ENCODE peak calls at places on chromosomes 1 and 21, in seven cellular contexts. One of them, this sample, is unnamed.

GRCh38 chr1:16114527-16115467 is 41.1 kb downstream of the EPHA2 start:
- DNase-seq in WTC11: no peak
- DNase-seq in CD4-positive, alpha-beta T cell: no peak
- DNase-seq in type B pancreatic cell: no peak
- DNase-seq in left ventricle myocardium inferior: no peak
- DNase-seq in cardiac fibroblast: no peak
- DNase-seq in esophagus muscularis mucosa: no peak
- DNase-seq in this sample: no peak

GRCh38 chr1:67586596-67586995 is 98.4 kb upstream of the GADD45A start:
- DNase-seq in WTC11: no peak
- DNase-seq in CD4-positive, alpha-beta T cell: no peak
- DNase-seq in type B pancreatic cell: no peak
- DNase-seq in left ventricle myocardium inferior: no peak
- DNase-seq in cardiac fibroblast: peak
- DNase-seq in esophagus muscularis mucosa: no peak
- DNase-seq in this sample: no peak

GRCh38 chr1:218377143-218377660 is 32.1 kb downstream of the TGFB2 start:
- DNase-seq in WTC11: no peak
- DNase-seq in CD4-positive, alpha-beta T cell: no peak
- DNase-seq in type B pancreatic cell: no peak
- DNase-seq in left ventricle myocardium inferior: no peak
- DNase-seq in cardiac fibroblast: peak
- DNase-seq in esophagus muscularis mucosa: no peak
- DNase-seq in this sample: no peak

GRCh38 chr1:161092621-161093028 is 3.3 kb upstream of the NECTIN4 start:
- DNase-seq in WTC11: no peak
- DNase-seq in CD4-positive, alpha-beta T cell: no peak
- DNase-seq in type B pancreatic cell: no peak
- DNase-seq in left ventricle myocardium inferior: no peak
- DNase-seq in cardiac fibroblast: peak
- DNase-seq in esophagus muscularis mucosa: no peak
- DNase-seq in this sample: peak

GRCh38 chr1:85048296-85049064 is at the start of gene MCOLN3:
- DNase-seq in WTC11: peak
- DNase-seq in CD4-positive, alpha-beta T cell: no peak
- DNase-seq in type B pancreatic cell: peak
- DNase-seq in left ventricle myocardium inferior: peak
- DNase-seq in cardiac fibroblast: no peak
- DNase-seq in esophagus muscularis mucosa: no peak
- DNase-seq in this sample: no peak

GRCh38 chr1:204465469-204466415 is 28.9 kb downstream of the PIK3C2B start:
- DNase-seq in WTC11: no peak
- DNase-seq in CD4-positive, alpha-beta T cell: no peak
- DNase-seq in type B pancreatic cell: no peak
- DNase-seq in left ventricle myocardium inferior: no peak
- DNase-seq in cardiac fibroblast: no peak
- DNase-seq in esophagus muscularis mucosa: no peak
- DNase-seq in this sample: peak

GRCh38 chr1:199742547-199742946 is 285.0 kb upstream of the NR5A2 start:
- DNase-seq in WTC11: no peak
- DNase-seq in CD4-positive, alpha-beta T cell: no peak
- DNase-seq in type B pancreatic cell: no peak
- DNase-seq in left ventricle myocardium inferior: no peak
- DNase-seq in cardiac fibroblast: peak
- DNase-seq in esophagus muscularis mucosa: no peak
- DNase-seq in this sample: peak

GRCh38 chr1:243950166-243950565 is 100.1 kb upstream of the AKT3 start:
- DNase-seq in WTC11: no peak
- DNase-seq in CD4-positive, alpha-beta T cell: no peak
- DNase-seq in type B pancreatic cell: no peak
- DNase-seq in left ventricle myocardium inferior: no peak
- DNase-seq in cardiac fibroblast: peak
- DNase-seq in esophagus muscularis mucosa: peak
- DNase-seq in this sample: no peak

GRCh38 chr1:110773813-110774212 is 99.1 kb upstream of the KCNA3 start:
- DNase-seq in WTC11: no peak
- DNase-seq in CD4-positive, alpha-beta T cell: no peak
- DNase-seq in type B pancreatic cell: no peak
- DNase-seq in left ventricle myocardium inferior: no peak
- DNase-seq in cardiac fibroblast: no peak
- DNase-seq in esophagus muscularis mucosa: no peak
- DNase-seq in this sample: no peak

GRCh38 chr1:26978893-26979292 is 14.6 kb upstream of the TRNP1 start:
- DNase-seq in WTC11: no peak
- DNase-seq in CD4-positive, alpha-beta T cell: no peak
- DNase-seq in type B pancreatic cell: no peak
- DNase-seq in left ventricle myocardium inferior: no peak
- DNase-seq in cardiac fibroblast: no peak
- DNase-seq in esophagus muscularis mucosa: no peak
- DNase-seq in this sample: no peak

GRCh38 chr21:32994305-32994704 is 31.4 kb upstream of the OLIG2 start:
- DNase-seq in WTC11: no peak
- DNase-seq in CD4-positive, alpha-beta T cell: no peak
- DNase-seq in type B pancreatic cell: no peak
- DNase-seq in left ventricle myocardium inferior: no peak
- DNase-seq in cardiac fibroblast: peak
- DNase-seq in esophagus muscularis mucosa: no peak
- DNase-seq in this sample: no peak
- TF ChIP-seq CTCF in WTC11: no peak
- TF ChIP-seq CTCF in CD4-positive, alpha-beta T cell: peak
- TF ChIP-seq CTCF in type B pancreatic cell: peak
- TF ChIP-seq CTCF in left ventricle myocardium inferior: peak
- TF ChIP-seq CTCF in cardiac fibroblast: peak
- TF ChIP-seq CTCF in esophagus muscularis mucosa: no peak
- TF ChIP-seq CTCF in this sample: peak

DNA sequence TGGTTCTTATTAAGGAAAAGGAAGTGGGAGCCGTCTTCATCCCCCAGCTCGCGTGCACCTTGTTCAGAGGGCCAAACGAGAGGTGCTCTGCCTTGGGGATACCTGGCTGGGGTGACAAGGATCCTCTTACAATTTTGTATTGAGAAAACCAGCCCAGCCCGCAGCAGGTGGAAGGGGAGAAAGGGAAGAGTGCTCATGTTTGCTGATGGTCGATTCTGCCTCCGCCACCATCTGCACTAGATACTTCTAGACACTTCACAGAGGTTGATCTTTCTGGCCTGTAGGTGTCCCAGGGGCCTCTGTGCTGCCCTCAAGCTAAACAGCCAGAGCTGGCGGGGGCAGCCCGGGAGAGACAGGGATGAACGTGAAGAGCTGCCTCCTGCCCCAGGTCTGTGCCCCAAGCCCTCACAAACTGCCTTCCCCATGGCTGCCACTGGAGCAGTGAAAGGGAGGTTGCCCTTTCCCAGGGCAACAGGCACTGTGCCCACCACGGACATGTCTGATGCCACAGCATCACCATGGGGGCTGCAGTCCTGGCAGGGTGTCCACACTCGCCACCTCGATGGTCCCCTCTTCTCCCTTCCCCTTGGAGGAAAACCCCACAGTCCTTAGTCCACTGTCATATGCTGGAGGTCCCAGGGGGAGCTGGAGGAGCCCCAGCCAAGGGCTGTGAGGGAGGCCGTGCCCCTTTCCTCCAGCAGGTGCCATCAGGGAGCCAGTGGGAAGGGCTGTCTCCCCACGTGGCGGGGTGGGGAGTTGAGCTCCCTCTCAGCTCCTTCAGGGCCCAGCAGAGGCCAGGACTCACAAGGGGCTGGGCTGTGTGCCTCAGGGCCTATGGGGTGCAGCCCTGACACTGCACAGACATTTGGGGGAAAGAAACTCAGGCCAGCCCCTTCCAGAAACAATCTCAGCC is 8.1 kb downstream of the ADPRS start:
- DNase-seq in WTC11: peak
- DNase-seq in CD4-positive, alpha-beta T cell: no peak
- DNase-seq in type B pancreatic cell: no peak
- DNase-seq in left ventricle myocardium inferior: no peak
- DNase-seq in cardiac fibroblast: no peak
- DNase-seq in esophagus muscularis mucosa: no peak
- DNase-seq in this sample: peak
- TF ChIP-seq CTCF in WTC11: no peak
- TF ChIP-seq CTCF in CD4-positive, alpha-beta T cell: no peak
- TF ChIP-seq CTCF in type B pancreatic cell: peak
- TF ChIP-seq CTCF in left ventricle myocardium inferior: no peak
- TF ChIP-seq CTCF in cardiac fibroblast: peak
- TF ChIP-seq CTCF in esophagus muscularis mucosa: no peak
- TF ChIP-seq CTCF in this sample: no peak

DNA sequence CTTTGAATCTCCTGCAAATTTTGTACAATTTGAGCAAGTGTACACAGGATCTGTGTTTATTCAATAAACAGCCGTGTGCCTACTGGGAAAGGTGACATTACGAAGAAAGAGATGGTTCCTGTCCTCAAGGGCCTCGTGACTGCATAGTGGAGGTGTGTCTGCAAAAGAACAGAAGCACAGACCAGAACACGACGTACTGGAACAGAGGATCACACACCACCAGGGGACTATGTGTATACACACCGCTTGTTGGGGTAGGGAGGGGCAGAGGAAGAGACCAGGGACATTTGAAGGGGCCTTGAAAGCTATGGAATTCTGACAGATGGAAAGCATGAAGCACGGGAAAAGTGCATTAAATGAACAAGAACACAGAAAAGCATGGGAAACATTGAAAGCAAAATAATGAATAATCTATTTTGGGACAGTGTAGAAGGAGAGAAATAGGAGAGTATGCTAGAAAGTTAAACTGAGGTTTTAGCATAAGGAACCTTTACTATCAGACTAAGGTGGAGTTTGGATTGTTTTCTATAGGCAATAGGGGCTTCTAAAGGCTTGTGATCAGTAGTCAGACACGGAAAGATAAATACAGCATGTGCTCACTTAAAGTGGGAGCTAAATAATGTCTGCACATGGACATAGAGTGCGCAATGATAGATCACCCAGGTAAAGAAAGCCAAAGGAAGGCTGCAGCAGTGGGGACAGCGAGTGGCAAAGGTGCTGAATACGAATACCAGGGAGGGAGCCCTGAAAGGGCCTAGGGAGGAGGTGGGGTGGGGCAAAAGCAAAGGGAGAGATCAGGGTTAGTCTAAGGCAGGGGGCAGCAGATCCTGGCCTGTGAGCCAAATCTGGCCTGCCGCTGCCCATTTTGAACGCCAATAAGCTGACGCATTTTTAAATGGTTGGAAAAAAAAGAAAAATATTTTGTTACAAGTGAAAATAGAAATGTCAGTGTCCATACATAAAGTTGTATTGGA is 11.0 kb downstream of the JAK1 start:
- DNase-seq in WTC11: no peak
- DNase-seq in CD4-positive, alpha-beta T cell: no peak
- DNase-seq in type B pancreatic cell: no peak
- DNase-seq in left ventricle myocardium inferior: peak
- DNase-seq in cardiac fibroblast: no peak
- DNase-seq in esophagus muscularis mucosa: no peak
- DNase-seq in this sample: no peak
- TF ChIP-seq CTCF in WTC11: no peak
- TF ChIP-seq CTCF in CD4-positive, alpha-beta T cell: no peak
- TF ChIP-seq CTCF in type B pancreatic cell: no peak
- TF ChIP-seq CTCF in left ventricle myocardium inferior: no peak
- TF ChIP-seq CTCF in cardiac fibroblast: no peak
- TF ChIP-seq CTCF in esophagus muscularis mucosa: no peak
- TF ChIP-seq CTCF in this sample: no peak

GRCh38 chr1:213977909-213978308 is 9.9 kb upstream of the PROX1 start:
- DNase-seq in WTC11: no peak
- DNase-seq in CD4-positive, alpha-beta T cell: no peak
- DNase-seq in type B pancreatic cell: no peak
- DNase-seq in left ventricle myocardium inferior: no peak
- DNase-seq in cardiac fibroblast: no peak
- DNase-seq in esophagus muscularis mucosa: no peak
- DNase-seq in this sample: no peak

GRCh38 chr1:213977486-213977842 is 10.3 kb upstream of the PROX1 start:
- DNase-seq in WTC11: no peak
- DNase-seq in CD4-positive, alpha-beta T cell: no peak
- DNase-seq in type B pancreatic cell: no peak
- DNase-seq in left ventricle myocardium inferior: no peak
- DNase-seq in cardiac fibroblast: no peak
- DNase-seq in esophagus muscularis mucosa: no peak
- DNase-seq in this sample: no peak

GRCh38 chr1:213982515-213982813 is 5.3 kb upstream of the PROX1 start:
- DNase-seq in WTC11: no peak
- DNase-seq in CD4-positive, alpha-beta T cell: no peak
- DNase-seq in type B pancreatic cell: no peak
- DNase-seq in left ventricle myocardium inferior: no peak
- DNase-seq in cardiac fibroblast: no peak
- DNase-seq in esophagus muscularis mucosa: no peak
- DNase-seq in this sample: no peak

GRCh38 chr1:213980906-213981305 is 6.9 kb upstream of the PROX1 start:
- DNase-seq in WTC11: no peak
- DNase-seq in CD4-positive, alpha-beta T cell: no peak
- DNase-seq in type B pancreatic cell: no peak
- DNase-seq in left ventricle myocardium inferior: no peak
- DNase-seq in cardiac fibroblast: no peak
- DNase-seq in esophagus muscularis mucosa: no peak
- DNase-seq in this sample: no peak

DNA sequence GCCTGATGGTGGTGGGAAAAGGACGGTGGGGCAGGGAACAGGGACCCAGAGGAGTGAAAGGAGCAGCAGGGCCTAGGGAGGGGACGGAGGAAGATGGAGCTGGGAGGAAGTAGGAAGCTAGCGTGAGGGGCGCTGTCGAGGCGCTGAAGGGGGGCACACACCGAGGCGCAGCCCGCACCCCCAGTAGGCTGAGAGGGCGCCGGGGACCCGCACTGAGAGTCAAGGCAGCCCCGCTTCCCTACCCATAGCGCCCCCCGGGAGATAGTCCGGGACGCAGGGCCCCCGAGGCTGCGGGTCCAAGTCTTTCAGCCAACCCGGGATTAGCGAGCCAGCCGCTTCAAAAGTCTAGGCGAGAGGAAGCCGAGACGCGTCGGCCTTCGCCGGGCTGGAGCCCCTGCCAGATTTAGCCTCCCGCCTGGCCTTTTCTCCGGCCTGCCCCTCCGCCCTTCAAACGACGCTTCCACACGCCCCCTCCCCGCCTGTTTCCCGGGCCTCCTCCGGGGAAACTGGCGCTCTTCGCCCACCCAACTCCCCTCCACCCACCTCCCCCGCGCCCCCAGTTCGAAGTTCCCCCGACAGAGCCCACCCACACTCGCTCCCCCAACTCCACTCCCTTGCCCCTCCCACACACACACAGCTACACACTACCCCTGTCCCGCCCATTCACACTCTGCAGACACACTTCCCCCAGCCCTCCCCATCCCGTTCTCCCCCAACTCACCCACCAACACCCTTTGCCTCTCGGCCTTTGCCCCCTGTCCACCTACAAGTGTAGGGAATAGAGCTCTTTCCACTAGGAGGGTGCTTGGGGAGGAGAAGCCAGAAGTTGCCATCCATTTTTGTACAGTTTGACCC is 7.8 kb upstream of the PROX1 start:
- DNase-seq in WTC11: peak
- DNase-seq in CD4-positive, alpha-beta T cell: no peak
- DNase-seq in type B pancreatic cell: no peak
- DNase-seq in left ventricle myocardium inferior: no peak
- DNase-seq in cardiac fibroblast: no peak
- DNase-seq in esophagus muscularis mucosa: no peak
- DNase-seq in this sample: no peak
- TF ChIP-seq CTCF in WTC11: no peak
- TF ChIP-seq CTCF in CD4-positive, alpha-beta T cell: no peak
- TF ChIP-seq CTCF in type B pancreatic cell: peak
- TF ChIP-seq CTCF in left ventricle myocardium inferior: no peak
- TF ChIP-seq CTCF in cardiac fibroblast: no peak
- TF ChIP-seq CTCF in esophagus muscularis mucosa: no peak
- TF ChIP-seq CTCF in this sample: no peak

This sample was measured in CD14-positive monocyte.